ENCODE peak calls at places on chromosomes 12 and 14, in five cellular contexts. N is fibroblast of lung, B is BE2C, R is tibial artery, U is left ventricle myocardium inferior. Z is an unnamed sample. For H3K4me1, the result is how much of the 10 kb centered on the place peaks cover.

GRCh38 chr12:48779869-48780268 is 9.0 kb downstream of the ADCY6 start:
- DNase-seq in U (peak), R (peak), B (no peak), N (peak), Z (no peak)

GRCh38 chr12:121530600-121531355 is 50.0 kb downstream of the KDM2B start:
- DNase-seq in R (peak), N (peak), U (peak), B (no peak), Z (peak)

GRCh38 chr14:81208489-81208888 is 12.3 kb downstream of the GTF2A1 start:
- DNase-seq in U (no peak), N (no peak), B (no peak), R (peak), Z (no peak)

GRCh38 chr12:55966408-55967281 is at the start of gene CDK2:
- DNase-seq in R (peak), B (peak), U (peak), N (peak), Z (peak)

GRCh38 chr12:64903738-64904137 is 79.3 kb downstream of the TBC1D30 start:
- DNase-seq in N (peak), R (no peak), U (no peak), B (no peak), Z (no peak)

GRCh38 chr12:107504503-107504885 is 181.1 kb upstream of the PWP1 start:
- DNase-seq in R (no peak), U (no peak), N (peak), B (peak), Z (no peak)

GRCh38 chr14:66074546-66074945 is 411.6 kb upstream of the CCDC196 start:
- DNase-seq in B (no peak), R (no peak), U (no peak), N (peak), Z (no peak)

GRCh38 chr12:95882080-95882479 is 23.3 kb downstream of the SNRPF start:
- DNase-seq in U (no peak), B (no peak), N (peak), R (no peak), Z (no peak)

GRCh38 chr12:68455676-68456345 is 123.6 kb upstream of the MDM1 start:
- DNase-seq in U (no peak), R (no peak), B (no peak), N (peak), Z (peak)

GRCh38 chr12:10354502-10354901 is 35.3 kb downstream of the KLRK1 start:
- DNase-seq in B (no peak), R (no peak), U (no peak), N (no peak), Z (no peak)

GRCh38 chr12:55072093-55072492 is 52.3 kb downstream of the NEUROD4 start:
- DNase-seq in N (peak), B (peak), U (peak), R (no peak), Z (peak)

GRCh38 chr12:6620137-6620884 is 13.1 kb upstream of the CHD4 start:
- DNase-seq in U (no peak), R (no peak), B (no peak), N (peak), Z (peak)

GRCh38 chr12:43964966-43965365 is 129.1 kb downstream of the TMEM117 start:
- DNase-seq in B (no peak), N (peak), U (no peak), R (no peak), Z (no peak)

GRCh38 chr14:52043690-52044089 is 25.2 kb downstream of the NID2 start:
- DNase-seq in B (peak), R (no peak), N (no peak), U (no peak), Z (peak)

GRCh38 chr12:130169256-130169655 is 7.0 kb downstream of the FZD10 start:
- DNase-seq in N (no peak), U (no peak), B (no peak), R (no peak), Z (no peak)

GRCh38 chr14:95269493-95269892 is 50.2 kb downstream of the CLMN start:
- DNase-seq in R (no peak), U (no peak), N (no peak), B (no peak), Z (no peak)

GRCh38 chr12:100951756-100952155 is 157.2 kb downstream of the ANO4 start:
- DNase-seq in U (no peak), N (no peak), R (no peak), B (no peak), Z (no peak)

GRCh38 chr14:54253195-54253947 is 143.4 kb upstream of the CDKN3 start:
- DNase-seq in B (no peak), N (peak), U (no peak), R (no peak), Z (no peak)

GRCh38 chr14:78614651-78615050 is 444.5 kb downstream of the NRXN3 start:
- DNase-seq in R (no peak), U (no peak), B (no peak), N (no peak), Z (no peak)

GRCh38 chr12:27385756-27386155 is 53.1 kb downstream of the BMAL2 start:
- DNase-seq in B (no peak), R (no peak), N (no peak), U (no peak), Z (no peak)

GRCh38 chr12:99387661-99388060 is 259.9 kb upstream of the GARIN6 start:
- DNase-seq in B (no peak), R (no peak), N (peak), U (no peak), Z (no peak)

GRCh38 chr14:38078393-38078792 is 129.3 kb upstream of the SSTR1 start:
- DNase-seq in B (no peak), N (no peak), R (peak), U (no peak), Z (peak)

GRCh38 chr12:57694459-57695019 is 607 bp downstream of the OS9 start:
- DNase-seq in U (no peak), N (no peak), B (no peak), R (no peak), Z (no peak)

GRCh38 chr14:104885031-104885972 is 20.2 kb downstream of the CEP170B start:
- DNase-seq in U (peak), N (no peak), B (peak), R (no peak), Z (no peak)

GRCh38 chr14:66216763-66217162 is 269.4 kb upstream of the CCDC196 start:
- DNase-seq in N (no peak), B (no peak), R (no peak), U (no peak), Z (no peak)

GRCh38 chr12:68497112-68497511 is 113.6 kb upstream of the RAP1B start:
- DNase-seq in R (no peak), N (peak), U (no peak), B (no peak), Z (no peak)

GRCh38 chr12:13223176-13223806 is 26.8 kb downstream of the EMP1 start:
- DNase-seq in B (no peak), U (no peak), N (peak), R (no peak), Z (no peak)

GRCh38 chr12:68609955-68610434 is 704 bp upstream of the RAP1B start:
- DNase-seq in R (no peak), N (peak), B (no peak), U (no peak), Z (no peak)

GRCh38 chr14:63204407-63205280 is at the start of gene RHOJ:
- DNase-seq in U (peak), B (no peak), R (peak), N (peak), Z (no peak)

GRCh38 chr12:106044773-106045172 is 94.0 kb downstream of the NUAK1 start:
- DNase-seq in N (peak), B (peak), U (no peak), R (no peak), Z (no peak)

GRCh38 chr12:12376636-12377448 is 20.0 kb downstream of the BORCS5 start:
- DNase-seq in N (peak), R (no peak), B (no peak), U (no peak), Z (no peak)

GRCh38 chr12:58420496-58420895 is 479.1 kb downstream of the ATP23 start:
- DNase-seq in R (no peak), U (no peak), N (peak), B (no peak), Z (no peak)

GRCh38 chr14:78207414-78207813 is 37.2 kb downstream of the NRXN3 start:
- DNase-seq in B (no peak), U (no peak), R (no peak), N (no peak), Z (no peak)

GRCh38 chr12:6957151-6957701 is 6.1 kb downstream of the PTPN6 start:
- DNase-seq in B (no peak), R (no peak), U (no peak), N (no peak), Z (no peak)

GRCh38 chr14:101216725-101217463 is 313.4 kb upstream of the RTL1 start:
- DNase-seq in R (no peak), U (no peak), N (no peak), B (no peak), Z (no peak)

GRCh38 chr14:94393474-94393873 is 5.1 kb upstream of the SERPINA1 start:
- DNase-seq in U (no peak), R (no peak), N (no peak), B (no peak), Z (no peak)

GRCh38 chr14:82855912-82856381 is 1322.3 kb upstream of the SEL1L start:
- DNase-seq in R (no peak), U (no peak), N (peak), B (peak), Z (no peak)

GRCh38 chr12:130649101-130649571 is 67.0 kb downstream of the RIMBP2 start:
- DNase-seq in U (no peak), R (no peak), B (no peak), N (no peak), Z (no peak)

GRCh38 chr12:25005376-25005775 is 56.5 kb upstream of the BCAT1 start:
- DNase-seq in R (no peak), U (no peak), N (no peak), B (no peak), Z (no peak)

GRCh38 chr12:25001311-25001710 is 52.4 kb upstream of the BCAT1 start:
- DNase-seq in N (peak), B (no peak), U (no peak), R (no peak), Z (no peak)

GRCh38 chr12:25009511-25010092 is 60.7 kb upstream of the BCAT1 start:
- DNase-seq in N (no peak), U (no peak), R (no peak), B (no peak), Z (no peak)

GRCh38 chr12:25004447-25004846 is 55.5 kb upstream of the BCAT1 start:
- DNase-seq in U (no peak), N (no peak), B (no peak), R (no peak), Z (no peak)
- H3K4me3 ChIP-seq in U (no peak), N (no peak), B (no peak), R (no peak), Z (no peak)

DNA sequence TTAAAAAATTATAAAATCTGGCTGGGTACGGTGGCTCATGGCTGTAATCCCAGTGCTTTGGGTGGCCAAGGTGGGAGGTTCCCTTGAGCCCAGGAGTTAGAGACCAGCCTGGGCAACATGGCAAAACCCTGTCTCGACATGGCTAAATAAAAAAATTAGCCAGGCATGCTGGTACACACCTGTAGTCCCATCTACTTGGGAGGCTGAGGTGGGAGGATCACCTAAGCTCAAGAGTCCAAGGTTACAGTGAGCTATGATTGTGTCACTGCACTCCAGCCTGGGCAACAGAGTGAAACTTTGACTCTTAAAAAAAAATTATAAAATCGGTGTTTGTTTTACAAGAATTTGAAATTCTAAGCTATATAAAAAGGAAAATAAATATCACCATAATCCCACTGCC is 141.8 kb downstream of the SLC38A6 start:
- DNase-seq in N (no peak), R (no peak), B (no peak), U (no peak), Z (no peak)
- H3K4me1 ChIP-seq in N (under half), R (under half), B (under half), U (under half), Z (under half)

DNA sequence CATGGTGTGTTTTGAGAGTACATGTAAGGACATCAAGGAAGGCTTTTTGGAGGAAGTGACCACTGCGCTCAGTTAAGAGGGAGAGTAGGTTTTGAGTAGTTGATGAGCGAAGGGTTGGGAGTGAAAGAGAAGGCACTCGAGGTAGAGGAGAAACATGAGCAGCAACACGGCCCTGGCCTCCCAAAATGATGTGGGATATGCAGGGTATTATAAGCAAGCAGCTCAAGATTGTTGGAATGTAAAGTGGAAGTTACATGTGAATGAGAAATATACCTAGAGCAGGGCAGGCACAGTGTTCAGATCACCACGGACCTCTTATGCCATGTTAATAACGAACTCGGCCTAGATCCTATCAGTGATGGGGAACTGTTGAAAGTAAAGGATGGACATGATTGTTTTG is 2.1 kb upstream of the ARHGDIB start:
- DNase-seq in B (no peak), R (no peak), U (no peak), N (no peak), Z (no peak)
- H3K4me3 ChIP-seq in B (no peak), R (no peak), U (no peak), N (no peak), Z (no peak)

GRCh38 chr12:45268672-45269406 is 52.9 kb downstream of the ANO6 start:
- DNase-seq in N (peak), B (peak), R (peak), U (peak), Z (no peak)

GRCh38 chr12:45260481-45260824 is 44.6 kb downstream of the ANO6 start:
- DNase-seq in B (no peak), R (no peak), U (no peak), N (no peak), Z (no peak)

GRCh38 chr12:45259732-45260480 is 44.0 kb downstream of the ANO6 start:
- DNase-seq in U (no peak), N (peak), B (no peak), R (no peak), Z (no peak)

GRCh38 chr12:45260854-45261253 is 45.0 kb downstream of the ANO6 start:
- DNase-seq in U (no peak), N (no peak), R (no peak), B (no peak), Z (no peak)

DNA sequence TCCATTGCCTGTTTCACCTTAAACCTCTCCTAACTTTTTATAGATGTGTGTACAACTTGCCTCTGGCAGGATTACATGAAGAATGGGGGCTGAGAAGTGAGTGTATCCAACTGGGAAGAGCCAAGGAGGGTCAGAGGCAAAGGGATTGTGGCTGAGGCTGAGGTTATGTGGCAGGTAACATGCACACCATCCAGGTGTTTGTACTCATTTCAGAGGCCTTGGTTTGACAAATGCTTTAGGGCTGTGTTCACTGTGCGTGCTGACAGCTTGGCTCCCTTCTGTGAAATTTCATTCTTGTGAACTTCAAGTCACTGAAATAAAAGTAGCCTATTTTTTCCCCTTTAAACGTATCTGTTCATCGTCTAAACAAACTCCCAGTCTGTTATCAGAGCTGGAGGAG is 47.7 kb downstream of the ANO6 start:
- DNase-seq in N (no peak), U (no peak), B (no peak), R (no peak), Z (no peak)
- H3K4me1 ChIP-seq in N (under half), U (half or more), B (under half), R (half or more), Z (under half)